ENCODE peak calls at places on chromosomes 7 and 10, in nine cellular contexts. R is breast epithelium, S is bronchial epithelial cell, E is left ventricle myocardium inferior, Q is BJ, Z is retinal pigment epithelial cell, U is epithelial cell of esophagus, A is kidney, K is astrocyte of the spinal cord. O is an unnamed sample.
A peak's percentile ranks its signal among the peaks of the same experiment; 100 is the strongest.

GRCh38 chr10:78069151-78069550 is 35.5 kb downstream of the RPS24 start:
- DNase-seq in Z (no peak), A (peak; percentile 34), E (no peak), U (no peak), R (no peak), Q (no peak), K (no peak), S (no peak), O (no peak)

GRCh38 chr10:118026936-118027335 is 19.8 kb downstream of the RAB11FIP2 start:
- DNase-seq in Q (no peak), R (no peak), A (no peak), Z (no peak), S (no peak), E (no peak), K (no peak), U (no peak), O (no peak)

GRCh38 chr7:75565129-75565528 is 73.0 kb downstream of the SPDYE5 start:
- DNase-seq in A (no peak), U (peak; percentile 96), S (peak; percentile 89), Z (peak; percentile 62), R (peak; percentile 89), K (peak; percentile 94), E (no peak), Q (peak; percentile 82), O (no peak)

GRCh38 chr10:60353519-60354258 is 36.0 kb downstream of the ANK3 start:
- DNase-seq in E (peak; percentile 37), A (no peak), S (no peak), Q (no peak), R (no peak), U (no peak), K (peak; percentile 52), Z (no peak), O (no peak)

GRCh38 chr7:101112233-101112632 is 14.7 kb upstream of the SERPINE1 start:
- DNase-seq in E (peak; percentile 77), R (no peak), S (no peak), Z (no peak), A (peak; percentile 93), U (no peak), K (peak; percentile 91), Q (no peak), O (no peak)

GRCh38 chr7:80372415-80372814 is 139.4 kb downstream of the GNAT3 start:
- DNase-seq in U (no peak), Q (no peak), R (no peak), K (peak; percentile 51), S (no peak), E (no peak), A (no peak), Z (no peak), O (no peak)

GRCh38 chr10:25758041-25758457 is 176.0 kb upstream of the MYO3A start:
- DNase-seq in U (peak; percentile 8), S (peak; percentile 10), R (no peak), A (no peak), K (peak; percentile 34), E (no peak), Z (peak; percentile 37), Q (no peak), O (no peak)

GRCh38 chr10:58189269-58189668 is 78.4 kb downstream of the IPMK start:
- DNase-seq in S (peak; percentile 75), E (no peak), A (no peak), Q (peak; percentile 40), U (peak; percentile 68), Z (no peak), K (peak; percentile 55), R (no peak), O (no peak)

GRCh38 chr7:130879191-130879590 is 145.2 kb upstream of the KLF14 start:
- DNase-seq in U (no peak), R (no peak), Z (no peak), E (no peak), S (no peak), A (no peak), K (no peak), Q (no peak), O (no peak)

GRCh38 chr7:57424515-57425238 is 25.3 kb upstream of the ZNF716 start:
- DNase-seq in S (no peak), A (no peak), K (no peak), Q (no peak), Z (no peak), U (no peak), E (no peak), R (no peak), O (no peak)

GRCh38 chr10:85145966-85146365 is 817.6 kb downstream of the CCSER2 start:
- DNase-seq in A (no peak), U (no peak), S (no peak), Z (no peak), R (no peak), E (no peak), Q (no peak), K (no peak), O (no peak)

GRCh38 chr10:125117941-125118630 is 42.3 kb downstream of the CTBP2 start:
- DNase-seq in K (peak; percentile 38), S (no peak), E (peak; percentile 55), Q (no peak), R (peak; percentile 46), Z (no peak), U (no peak), A (no peak), O (no peak)

GRCh38 chr7:142327555-142327954 is 69.7 kb upstream of the PRSS58 start:
- DNase-seq in Z (no peak), K (no peak), U (no peak), E (no peak), S (no peak), R (no peak), A (no peak), Q (no peak), O (no peak)

GRCh38 chr7:142320883-142321282 is 63.0 kb upstream of the PRSS58 start:
- DNase-seq in Z (no peak), K (no peak), A (no peak), U (no peak), E (no peak), S (no peak), R (no peak), Q (no peak), O (no peak)

GRCh38 chr7:142321391-142321790 is 63.5 kb upstream of the PRSS58 start:
- DNase-seq in A (no peak), R (no peak), S (no peak), E (no peak), U (no peak), Z (no peak), K (no peak), Q (no peak), O (no peak)

GRCh38 chr7:142319970-142320369 is 62.1 kb upstream of the PRSS58 start:
- DNase-seq in R (no peak), A (no peak), U (peak; percentile 19), E (no peak), Z (no peak), Q (no peak), K (no peak), S (peak; percentile 10), O (no peak)

DNA sequence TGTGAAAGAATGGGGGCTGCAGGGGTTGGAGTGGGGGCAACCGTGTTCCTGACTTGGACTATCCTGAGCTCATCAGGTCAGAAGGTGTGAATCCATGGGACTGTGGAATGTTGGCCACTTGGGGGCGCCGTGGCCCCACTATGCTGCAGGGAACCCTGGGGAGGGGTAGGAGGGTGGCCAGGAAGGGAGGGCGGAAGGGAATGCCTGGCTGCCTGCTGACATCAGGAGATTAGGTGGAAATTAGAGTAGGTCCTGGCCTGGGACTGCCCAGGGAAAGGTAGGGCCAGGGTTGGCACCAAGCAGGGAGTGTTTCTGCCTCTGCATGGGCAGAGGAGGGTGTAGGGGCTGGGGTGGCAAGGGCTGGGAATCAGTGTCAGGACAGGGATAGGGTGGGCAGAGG is 65.8 kb upstream of the PRSS58 start:
- DNase-seq in U (peak; percentile 41), Z (no peak), A (no peak), K (no peak), E (no peak), S (peak; percentile 25), Q (no peak), R (no peak), O (no peak)
- TF ChIP-seq CTCF in U (peak; percentile 49), Z (peak; percentile 76), A (peak; percentile 34), K (peak; percentile 33), E (peak; percentile 15), S (peak; percentile 60), Q (no peak), R (no peak), O (no peak)

DNA sequence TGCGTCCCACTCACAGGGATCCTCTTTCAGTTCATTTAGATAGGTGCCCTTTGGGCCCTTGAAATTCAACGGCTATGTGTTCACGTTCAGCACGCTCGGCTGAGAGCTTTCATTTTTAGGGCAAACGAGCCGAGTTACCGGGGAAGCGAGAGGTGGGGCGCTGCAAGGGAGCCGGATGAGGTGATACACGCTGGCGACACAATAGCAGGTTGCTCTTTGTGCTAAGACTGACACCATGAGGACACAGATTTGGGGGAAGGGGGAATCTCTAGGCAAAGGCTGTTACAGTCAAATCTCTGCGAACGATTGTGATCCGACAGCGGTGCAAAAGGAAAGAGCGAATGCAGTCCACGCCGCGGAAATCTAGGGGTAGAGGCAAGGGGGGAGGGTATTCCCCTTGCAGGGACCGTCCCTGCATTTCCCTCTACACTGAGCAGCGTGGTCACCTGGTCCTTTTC is 660 bp downstream of the KLLN start:
- DNase-seq in E (no peak), R (peak; percentile 43), U (peak; percentile 67), S (peak; percentile 52), A (no peak), K (no peak), Q (no peak), Z (no peak), O (no peak)
- TF ChIP-seq CTCF in E (no peak), R (no peak), U (no peak), S (no peak), A (no peak), K (no peak), Q (peak; percentile 3), Z (no peak), O (no peak)

GRCh38 chr7:39416866-39417265 is 149.3 kb upstream of the YAE1 start:
- DNase-seq in U (no peak), K (no peak), Z (no peak), R (no peak), A (no peak), Q (no peak), S (no peak), E (no peak), O (no peak)

GRCh38 chr7:39414669-39415035 is 151.6 kb upstream of the YAE1 start:
- DNase-seq in R (no peak), K (no peak), Z (no peak), U (no peak), Q (no peak), A (no peak), E (no peak), S (no peak), O (no peak)

GRCh38 chr7:39410582-39410981 is 155.6 kb upstream of the YAE1 start:
- DNase-seq in Q (no peak), U (peak; percentile 36), K (no peak), S (peak; percentile 66), R (no peak), Z (no peak), E (no peak), A (no peak), O (no peak)

GRCh38 chr7:39415091-39415820 is 150.9 kb upstream of the YAE1 start:
- DNase-seq in Z (peak; percentile 89), K (no peak), A (no peak), U (no peak), E (no peak), Q (no peak), S (no peak), R (no peak), O (no peak)

GRCh38 chr7:39413866-39414668 is 152.1 kb upstream of the YAE1 start:
- DNase-seq in R (no peak), S (peak; percentile 3), U (peak; percentile 50), K (peak; percentile 43), A (peak; percentile 76), Q (no peak), Z (no peak), E (peak; percentile 34), O (no peak)
- TF ChIP-seq CTCF in R (no peak), S (no peak), U (no peak), K (no peak), A (no peak), Q (no peak), Z (no peak), E (no peak), O (no peak)

GRCh38 chr7:46745700-46746090 is 824.6 kb upstream of the IGFBP3 start:
- DNase-seq in K (no peak), A (no peak), U (no peak), E (no peak), R (no peak), Z (no peak), S (no peak), Q (no peak), O (no peak)
- TF ChIP-seq CTCF in K (peak; percentile 36), A (no peak), U (no peak), E (peak; percentile 42), R (no peak), Z (no peak), S (peak; percentile 15), Q (peak; percentile 40), O (no peak)